ENCODE peak calls at places on chromosomes 4 and X, in five cellular contexts. B is GM13977; W is T-cell; G is activated CD4-positive, alpha-beta T cell treated with anti-CD3 and anti-CD28 coated beads, Interleukin-2, amount 10 ng/mL, durations not matched to agents 7 days and 5 days; F is cardiac muscle cell. Y is an unnamed sample.

GRCh38 chr4:40256329-40256728 is 59.5 kb downstream of the RHOH start:
- DNase-seq in F (no peak), W (no peak), B (no peak), G (no peak), Y (no peak)

GRCh38 chr4:154954117-154954516 is 173.0 kb downstream of the RBM46 start:
- DNase-seq in W (no peak), F (no peak), G (no peak), B (no peak), Y (no peak)

GRCh38 chr4:73967891-73968290 is 13.9 kb downstream of the PF4 start:
- DNase-seq in W (no peak), G (no peak), B (no peak), F (no peak), Y (no peak)

GRCh38 chrX:155115174-155115830 is 44.0 kb downstream of the BRCC3 start:
- DNase-seq in F (no peak), B (no peak), G (no peak), W (no peak), Y (no peak)

GRCh38 chr4:22029803-22030202 is 81.2 kb upstream of the KCNIP4 start:
- DNase-seq in F (no peak), W (no peak), B (no peak), G (no peak), Y (no peak)

GRCh38 chr4:7244343-7244680 is 52.0 kb downstream of the SORCS2 start:
- DNase-seq in W (no peak), B (no peak), G (no peak), F (no peak), Y (no peak)

GRCh38 chr4:88880501-88881226 is 176.3 kb downstream of the FAM13A start:
- DNase-seq in F (peak), W (no peak), B (no peak), G (no peak), Y (no peak)

GRCh38 chr4:36285784-36286480 is 4.5 kb downstream of the DTHD1 start:
- DNase-seq in W (peak), G (peak), F (no peak), B (peak), Y (no peak)

GRCh38 chrX:17413228-17413627 is 38.2 kb downstream of the NHS start:
- DNase-seq in W (no peak), B (no peak), G (no peak), F (no peak), Y (no peak)

GRCh38 chr4:175930471-175930870 is 118.4 kb upstream of the GPM6A start:
- DNase-seq in F (no peak), B (no peak), W (no peak), G (no peak), Y (no peak)

GRCh38 chrX:15785176-15785735 is 5.0 kb upstream of the ZRSR2 start:
- DNase-seq in G (no peak), B (no peak), W (no peak), F (no peak), Y (no peak)

GRCh38 chrX:24728530-24728929 is 34.8 kb downstream of the POLA1 start:
- DNase-seq in W (no peak), F (no peak), B (no peak), G (no peak), Y (no peak)

GRCh38 chr4:1751919-1752283 is 30.6 kb downstream of the TACC3 start:
- DNase-seq in F (no peak), B (no peak), G (no peak), W (no peak), Y (no peak)

GRCh38 chrX:15600071-15600470 is 689 bp downstream of the ACE2 start:
- DNase-seq in W (no peak), F (no peak), B (no peak), G (no peak), Y (no peak)

GRCh38 chr4:165794834-165795233 is 78.2 kb upstream of the TLL1 start:
- DNase-seq in F (no peak), B (no peak), W (no peak), G (no peak), Y (no peak)

GRCh38 chr4:38001927-38002326 is 41.7 kb downstream of the PTTG2 start:
- DNase-seq in W (no peak), B (no peak), G (no peak), F (no peak), Y (no peak)

GRCh38 chr4:104591505-104591904 is 96.8 kb upstream of the CXXC4 start:
- DNase-seq in B (no peak), G (no peak), W (no peak), F (peak), Y (no peak)

GRCh38 chr4:71063711-71064110 is 70.3 kb downstream of the DCK start:
- DNase-seq in B (no peak), W (no peak), F (no peak), G (no peak), Y (no peak)

GRCh38 chr4:134628074-134628473 is 426.5 kb upstream of the PABPC4L start:
- DNase-seq in F (no peak), W (no peak), G (no peak), B (no peak), Y (no peak)

GRCh38 chr4:145804134-145804533 is 124.2 kb downstream of the C4orf51 start:
- DNase-seq in B (no peak), G (no peak), F (no peak), W (no peak), Y (no peak)

GRCh38 chrX:151973262-151973661 is 1.2 kb downstream of the GABRE start:
- DNase-seq in F (no peak), B (no peak), G (no peak), W (no peak), Y (no peak)

GRCh38 chr4:158789853-158790252 is 21.0 kb downstream of the FNIP2 start:
- DNase-seq in W (no peak), G (no peak), B (no peak), F (no peak), Y (no peak)

GRCh38 chr4:115334736-115335411 is 221.5 kb upstream of the NDST4 start:
- DNase-seq in F (no peak), W (no peak), B (no peak), G (no peak), Y (no peak)

GRCh38 chr4:90171491-90171890 is 44.3 kb downstream of the CCSER1 start:
- DNase-seq in B (no peak), G (no peak), W (no peak), F (no peak), Y (no peak)

Y was measured in memory B cell.